ENCODE peak calls at places on chromosome 4, in eight cellular contexts. One of them, this sample, is unnamed.

GRCh38 chr4:107780665-107781064 is 44.1 kb upstream of the SGMS2 start:
- DNase-seq in H4: no peak
- DNase-seq in neural crest cell: no peak
- DNase-seq in endothelial cell: no peak
- DNase-seq in AG20443: no peak
- DNase-seq in NCI-H1930: no peak
- DNase-seq in pancreas: no peak
- DNase-seq in GM03348: no peak
- DNase-seq in this sample: no peak

GRCh38 chr4:982814-983213 is 4.0 kb upstream of the IDUA start:
- DNase-seq in AG20443: no peak
- DNase-seq in GM03348: no peak
- DNase-seq in neural crest cell: no peak
- DNase-seq in endothelial cell: no peak
- DNase-seq in H4: no peak
- DNase-seq in NCI-H1930: no peak
- DNase-seq in pancreas: no peak
- DNase-seq in this sample: no peak

GRCh38 chr4:48944252-48944651 is 37.7 kb upstream of the OCIAD2 start:
- DNase-seq in AG20443: peak
- DNase-seq in GM03348: no peak
- DNase-seq in pancreas: no peak
- DNase-seq in NCI-H1930: no peak
- DNase-seq in endothelial cell: no peak
- DNase-seq in H4: peak
- DNase-seq in neural crest cell: no peak
- DNase-seq in this sample: no peak

GRCh38 chr4:11483076-11483475 is 54.4 kb upstream of the HS3ST1 start:
- DNase-seq in AG20443: no peak
- DNase-seq in neural crest cell: no peak
- DNase-seq in GM03348: no peak
- DNase-seq in endothelial cell: no peak
- DNase-seq in NCI-H1930: no peak
- DNase-seq in H4: no peak
- DNase-seq in pancreas: no peak
- DNase-seq in this sample: no peak

GRCh38 chr4:3527101-3527913 is 4.9 kb downstream of the LRPAP1 start:
- DNase-seq in pancreas: no peak
- DNase-seq in NCI-H1930: no peak
- DNase-seq in AG20443: no peak
- DNase-seq in GM03348: no peak
- DNase-seq in neural crest cell: no peak
- DNase-seq in H4: no peak
- DNase-seq in endothelial cell: no peak
- DNase-seq in this sample: peak

GRCh38 chr4:158459085-158459820 is 62.4 kb upstream of the RXFP1 start:
- DNase-seq in neural crest cell: no peak
- DNase-seq in AG20443: no peak
- DNase-seq in endothelial cell: no peak
- DNase-seq in H4: no peak
- DNase-seq in GM03348: no peak
- DNase-seq in pancreas: no peak
- DNase-seq in NCI-H1930: no peak
- DNase-seq in this sample: peak

GRCh38 chr4:122826596-122827257 is at the start of gene FGF2:
- DNase-seq in neural crest cell: peak
- DNase-seq in endothelial cell: peak
- DNase-seq in pancreas: peak
- DNase-seq in GM03348: peak
- DNase-seq in AG20443: peak
- DNase-seq in H4: no peak
- DNase-seq in NCI-H1930: peak
- DNase-seq in this sample: peak

GRCh38 chr4:37803348-37803973 is 23.0 kb upstream of the PGM2 start:
- DNase-seq in NCI-H1930: peak
- DNase-seq in H4: peak
- DNase-seq in pancreas: no peak
- DNase-seq in neural crest cell: no peak
- DNase-seq in GM03348: peak
- DNase-seq in endothelial cell: no peak
- DNase-seq in AG20443: peak
- DNase-seq in this sample: no peak

GRCh38 chr4:24405926-24406325 is 178.4 kb downstream of the DHX15 start:
- DNase-seq in neural crest cell: no peak
- DNase-seq in endothelial cell: no peak
- DNase-seq in GM03348: no peak
- DNase-seq in NCI-H1930: no peak
- DNase-seq in AG20443: no peak
- DNase-seq in H4: no peak
- DNase-seq in pancreas: no peak
- DNase-seq in this sample: no peak

GRCh38 chr4:88674989-88675388 is 22.6 kb downstream of the NAP1L5 start:
- DNase-seq in endothelial cell: no peak
- DNase-seq in pancreas: no peak
- DNase-seq in GM03348: peak
- DNase-seq in AG20443: peak
- DNase-seq in neural crest cell: no peak
- DNase-seq in H4: no peak
- DNase-seq in NCI-H1930: no peak
- DNase-seq in this sample: no peak

GRCh38 chr4:52143815-52144214 is 92.7 kb downstream of the SPATA18 start:
- DNase-seq in GM03348: no peak
- DNase-seq in pancreas: no peak
- DNase-seq in neural crest cell: no peak
- DNase-seq in endothelial cell: no peak
- DNase-seq in H4: no peak
- DNase-seq in AG20443: no peak
- DNase-seq in NCI-H1930: no peak
- DNase-seq in this sample: no peak